ENCODE peak calls at places on chromosomes 16 and 17, in ten cellular contexts. X is uterus; C is lung; J is CD8-positive, alpha-beta T cell; E is IMR-90; B is breast epithelium; V is upper lobe of right lung; G is GM23248; L is MM.1S; O is GM23338. K is an unnamed sample.

GRCh38 chr17:31581022-31581483 is 189.6 kb downstream of the RAB11FIP4 start:
- DNase-seq in X (peak; percentile 79), J (no peak), O (no peak), G (peak; percentile 83), V (peak; percentile 88), B (peak; percentile 78), E (peak; percentile 68), C (peak; percentile 71), L (no peak), K (peak; percentile 90)

GRCh38 chr17:78879679-78880186 is 23.3 kb downstream of the CEP295NL start:
- DNase-seq in E (peak; percentile 98), O (no peak), X (peak; percentile 88), C (peak; percentile 58), J (no peak), V (peak; percentile 76), G (peak; percentile 94), L (no peak), B (peak; percentile 58), K (no peak)

GRCh38 chr16:52405441-52405840 is 141.5 kb downstream of the TOX3 start:
- DNase-seq in O (no peak), X (no peak), E (no peak), V (no peak), L (no peak), B (no peak), C (no peak), G (no peak), J (no peak), K (no peak)

GRCh38 chr17:65029605-65030308 is 26.8 kb downstream of the GNA13 start:
- DNase-seq in O (no peak), J (no peak), C (no peak), L (no peak), G (no peak), B (no peak), V (no peak), E (no peak), X (no peak), K (no peak)

GRCh38 chr17:59131131-59131530 is 23.9 kb downstream of the SKA2 start:
- DNase-seq in L (no peak), X (no peak), V (no peak), E (peak; percentile 30), C (no peak), G (peak; percentile 30), O (no peak), J (no peak), B (no peak), K (no peak)

GRCh38 chr17:50219939-50220465 is 18.6 kb upstream of the COL1A1 start:
- DNase-seq in L (no peak), G (peak; percentile 90), V (no peak), X (no peak), C (no peak), E (peak; percentile 75), O (no peak), B (no peak), J (no peak), K (no peak)

GRCh38 chr16:2785101-2785991 is 2.0 kb downstream of the PRSS33 start:
- DNase-seq in B (peak; percentile 50), L (no peak), G (no peak), E (no peak), J (peak; percentile 72), V (peak; percentile 74), X (no peak), O (peak; percentile 56), C (no peak), K (no peak)

GRCh38 chr16:27314161-27314723 is 468 bp downstream of the IL4R start:
- DNase-seq in L (no peak), B (no peak), O (peak; percentile 55), X (peak; percentile 62), J (no peak), G (peak; percentile 96), C (peak; percentile 51), V (peak; percentile 77), E (peak; percentile 97), K (peak; percentile 57)

GRCh38 chr16:14325502-14325901 is 254.4 kb downstream of the MRTFB start:
- DNase-seq in J (no peak), L (no peak), X (no peak), G (no peak), B (no peak), E (no peak), C (no peak), V (no peak), O (no peak), K (no peak)

GRCh38 chr16:14321542-14321941 is 250.4 kb downstream of the MRTFB start:
- DNase-seq in E (no peak), B (no peak), G (no peak), X (no peak), O (peak; percentile 20), C (no peak), J (no peak), L (no peak), V (no peak), K (no peak)

GRCh38 chr16:14325921-14326401 is 254.8 kb downstream of the MRTFB start:
- DNase-seq in O (no peak), C (no peak), X (no peak), B (no peak), V (no peak), J (no peak), E (no peak), L (no peak), G (no peak), K (no peak)

GRCh38 chr16:14322186-14322585 is 251.1 kb downstream of the MRTFB start:
- DNase-seq in G (no peak), C (no peak), B (no peak), O (no peak), L (no peak), X (no peak), J (no peak), V (no peak), E (no peak), K (no peak)

DNA sequence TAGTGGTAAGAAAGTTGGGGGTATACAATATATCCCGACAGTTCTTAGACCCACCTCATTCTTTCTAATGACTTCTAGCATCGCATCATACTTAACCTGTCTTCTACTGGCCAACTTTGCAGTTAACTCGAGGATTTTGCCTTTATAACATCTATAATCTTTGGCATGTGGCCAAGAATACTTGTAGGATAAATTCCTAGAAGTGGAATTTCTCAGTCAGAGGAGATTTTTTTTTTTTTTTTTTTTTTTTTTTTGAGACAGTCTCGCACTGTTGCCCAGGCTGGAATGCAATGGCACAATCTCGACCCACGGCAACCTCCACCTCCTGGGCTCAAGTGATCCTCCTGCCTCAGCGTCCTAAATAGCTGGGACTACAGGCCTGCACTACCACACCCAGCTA is 253.5 kb downstream of the MRTFB start:
- DNase-seq in V (no peak), G (peak; percentile 83), X (no peak), B (no peak), J (no peak), L (no peak), C (no peak), E (peak; percentile 44), O (no peak), K (no peak)
- H3K27ac ChIP-seq in V (no peak overlapping the region), G (no peak overlapping the region), X (no peak overlapping the region), B (no peak overlapping the region), J (no peak overlapping the region), L (no peak overlapping the region), C (no peak overlapping the region), E (no peak overlapping the region), O (no peak overlapping the region), K (no peak overlapping the region)

GRCh38 chr17:75514299-75515228 is 773 bp downstream of the CASKIN2 start:
- DNase-seq in G (peak; percentile 43), O (peak; percentile 67), X (peak; percentile 55), L (no peak), C (peak; percentile 38), V (peak; percentile 71), B (peak; percentile 89), E (peak; percentile 23), J (no peak), K (no peak)
- H3K27ac ChIP-seq in G (no peak overlapping the region), O (peak overlapping the region; percentile 83), X (peak overlapping the region; percentile 91), L (no peak overlapping the region), C (peak overlapping the region; percentile 83), V (peak overlapping the region; percentile 73), B (peak overlapping the region; percentile 95), E (peak overlapping the region; percentile 51), J (no peak overlapping the region), K (peak overlapping the region; percentile 90)

GRCh38 chr17:48053758-48054237 is 5.6 kb downstream of the NFE2L1 start:
- DNase-seq in C (no peak), V (no peak), X (no peak), J (no peak), O (peak; percentile 45), L (no peak), G (no peak), B (no peak), E (no peak), K (no peak)

GRCh38 chr17:48051706-48052486 is 3.7 kb downstream of the NFE2L1 start:
- DNase-seq in X (peak; percentile 74), L (no peak), E (peak; percentile 68), C (no peak), O (peak; percentile 43), J (no peak), V (no peak), B (no peak), G (peak; percentile 87), K (peak; percentile 38)

GRCh38 chr17:48054238-48055185 is 6.4 kb downstream of the NFE2L1 start:
- DNase-seq in C (peak; percentile 67), E (peak; percentile 60), O (peak; percentile 99), G (peak; percentile 88), L (no peak), X (peak; percentile 83), B (peak; percentile 69), V (peak; percentile 72), J (no peak), K (peak; percentile 53)

GRCh38 chr17:48051278-48051677 is 3.1 kb downstream of the NFE2L1 start:
- DNase-seq in C (no peak), X (peak; percentile 43), E (no peak), B (no peak), O (no peak), G (no peak), V (no peak), J (no peak), L (no peak), K (no peak)

DNA sequence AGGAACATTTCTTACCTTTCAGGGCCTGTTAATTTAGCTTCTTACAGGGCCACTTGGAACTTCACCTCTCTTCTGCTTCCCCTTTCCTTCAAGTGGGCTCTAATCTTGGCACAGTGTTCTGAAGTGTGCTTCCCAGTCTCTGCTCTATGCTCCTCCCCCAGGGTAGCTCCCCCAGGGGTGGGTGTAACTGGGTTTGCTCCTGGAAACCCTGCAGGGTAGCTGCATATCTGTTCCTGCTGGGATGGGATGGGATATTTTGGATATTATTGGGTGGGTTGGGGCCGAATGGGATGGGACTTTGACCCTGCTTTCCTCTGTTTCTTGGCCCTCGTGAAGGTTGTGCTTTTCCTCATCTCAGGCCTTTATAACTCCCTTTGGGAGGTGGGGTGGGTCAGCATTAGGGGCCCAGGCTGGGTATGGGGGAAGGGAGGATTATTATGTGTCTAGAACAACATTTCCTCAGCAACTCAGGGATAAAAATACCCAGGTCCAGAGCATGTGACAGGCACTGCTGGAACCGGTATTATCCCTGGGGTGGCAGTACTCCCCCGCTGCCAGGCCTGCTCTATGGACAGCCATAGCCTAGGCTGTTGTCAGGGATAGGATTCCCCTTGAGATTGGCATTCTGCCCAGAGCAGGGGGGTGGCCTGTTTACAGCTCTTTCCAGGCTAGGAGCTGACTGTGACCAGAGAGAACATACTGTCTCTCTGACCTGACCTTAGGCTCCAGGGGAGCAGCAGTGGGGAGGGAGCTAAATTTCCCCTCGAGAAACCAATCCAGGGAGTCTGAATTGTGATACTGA is 5.0 kb downstream of the NFE2L1 start:
- DNase-seq in G (peak; percentile 45), B (no peak), V (peak; percentile 35), J (no peak), L (no peak), C (no peak), E (peak; percentile 40), X (peak; percentile 62), O (peak; percentile 14), K (peak; percentile 39)
- H3K27ac ChIP-seq in G (peak overlapping the region; percentile 91), B (peak overlapping the region; percentile 92), V (peak overlapping the region; percentile 99), J (no peak overlapping the region), L (no peak overlapping the region), C (peak overlapping the region; percentile 93), E (no peak overlapping the region), X (peak overlapping the region; percentile 98), O (peak overlapping the region; percentile 93), K (peak overlapping the region; percentile 94)

DNA sequence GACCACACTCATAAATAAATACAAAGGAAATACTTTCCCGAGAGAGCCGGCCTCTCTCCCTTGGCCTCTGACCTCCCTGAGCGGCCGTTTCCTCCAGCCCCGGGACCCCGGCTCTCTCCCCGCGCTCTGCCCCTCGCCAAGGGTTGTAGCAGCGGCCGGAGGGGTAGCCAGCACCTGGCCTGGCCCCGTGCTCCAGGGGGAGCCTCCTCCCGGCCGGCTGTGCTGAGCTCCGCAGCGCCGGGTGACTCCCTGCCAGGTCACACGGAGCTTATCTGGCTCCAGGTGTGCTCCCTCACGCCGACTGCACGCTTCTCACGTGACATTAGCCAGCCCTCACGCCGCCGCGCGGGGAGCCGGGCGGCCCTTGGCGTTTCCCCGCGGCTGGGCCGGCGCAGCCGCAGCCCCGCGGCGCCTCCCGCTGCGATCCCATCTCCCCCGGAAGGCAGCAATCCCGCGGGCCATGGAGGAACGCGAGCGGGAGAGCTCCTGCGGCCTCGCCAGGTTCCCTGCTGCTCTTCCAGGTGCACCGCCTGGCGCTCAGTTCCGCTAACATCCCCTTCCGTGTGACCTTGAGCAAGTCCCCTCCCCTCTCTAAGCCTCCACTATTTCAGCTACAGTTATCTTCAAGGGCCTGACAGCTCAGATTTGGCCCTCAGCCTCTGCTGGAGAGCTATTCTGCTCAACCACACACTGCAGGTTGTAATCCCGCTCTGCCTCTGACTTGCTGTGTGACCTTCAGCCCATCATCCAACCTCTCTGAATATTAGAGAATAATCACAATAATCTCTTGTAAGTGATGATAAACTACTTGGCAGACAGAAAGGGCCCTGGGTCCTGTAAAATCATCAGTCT is 3.5 kb downstream of the MYO18A start:
- DNase-seq in B (no peak), E (peak; percentile 43), X (peak; percentile 59), L (peak; percentile 88), J (peak; percentile 75), G (peak; percentile 65), O (peak; percentile 80), V (peak; percentile 87), C (peak; percentile 71), K (peak; percentile 92)
- H3K27ac ChIP-seq in B (peak overlapping the region; percentile 94), E (peak overlapping the region; percentile 47), X (peak overlapping the region; percentile 88), L (peak overlapping the region; percentile 73), J (peak overlapping the region; percentile 35), G (no peak overlapping the region), O (peak overlapping the region; percentile 74), V (peak overlapping the region; percentile 89), C (peak overlapping the region; percentile 90), K (peak overlapping the region; percentile 94)

K was measured in stomach.